ENCODE peak calls at places on chromosome 18, in five cellular contexts. X is stimulated activated CD4-positive, alpha-beta T cell treated with anti-CD3 and anti-CD28 coated beads, Interleukin-12 subunit alpha, Interleukin-12 subunit beta, amount 100 ng/mL, for 4 hours; G is cerebellar cortex; F is WTC11; W is AG04449. J is an unnamed sample.
A peak's percentile ranks its signal among the peaks of the same experiment; 100 is the strongest.

GRCh38 chr18:62710417-62710816 is 4.9 kb upstream of the PHLPP1 start:
- DNase-seq in X (no peak), G (no peak), F (no peak), W (no peak), J (no peak)

GRCh38 chr18:33513027-33513426 is 65.0 kb upstream of the ASXL3 start:
- DNase-seq in X (no peak), G (no peak), F (no peak), W (no peak), J (no peak)

GRCh38 chr18:25310045-25310444 is 41.9 kb downstream of the ZNF521 start:
- DNase-seq in X (no peak), G (no peak), F (no peak), W (no peak), J (no peak)

GRCh38 chr18:69636529-69637301 is 236.0 kb downstream of the DOK6 start:
- DNase-seq in X (peak; percentile 9), G (no peak), F (peak; percentile 56), W (no peak), J (no peak)

GRCh38 chr18:74921057-74921820 is 287.7 kb downstream of the PTGR3 start:
- DNase-seq in X (no peak), G (no peak), F (peak; percentile 26), W (no peak), J (no peak)

GRCh38 chr18:32328379-32328778 is 138.5 kb downstream of the MEP1B start:
- DNase-seq in X (no peak), G (no peak), F (no peak), W (no peak), J (no peak)

GRCh38 chr18:35174093-35174731 is 66.6 kb upstream of the ZNF397 start:
- DNase-seq in X (no peak), G (no peak), F (no peak), W (no peak), J (no peak)

GRCh38 chr18:63741769-63742168 is 33.4 kb upstream of the SERPINB7 start:
- DNase-seq in X (no peak), G (no peak), F (no peak), W (no peak), J (peak; percentile 11)

GRCh38 chr18:55251186-55251995 is 292.1 kb upstream of the CCDC68 start:
- DNase-seq in X (no peak), G (no peak), F (peak; percentile 19), W (no peak), J (no peak)

GRCh38 chr18:22493940-22494339 is 76.2 kb upstream of the CTAGE1 start:
- DNase-seq in X (no peak), G (no peak), F (no peak), W (no peak), J (no peak)

GRCh38 chr18:48778344-48779011 is 172.3 kb downstream of the SMAD7 start:
- DNase-seq in X (no peak), G (no peak), F (no peak), W (no peak), J (no peak)

GRCh38 chr18:50632895-50633515 is 73.1 kb downstream of the MAPK4 start:
- DNase-seq in X (no peak), G (no peak), F (no peak), W (no peak), J (no peak)

GRCh38 chr18:67199993-67200617 is 316.4 kb downstream of the DSEL start:
- DNase-seq in X (no peak), G (peak; percentile 62), F (no peak), W (peak; percentile 19), J (peak; percentile 25)

GRCh38 chr18:50273203-50274043 is 7.1 kb upstream of the CFAP53 start:
- DNase-seq in X (no peak), G (no peak), F (no peak), W (no peak), J (no peak)

GRCh38 chr18:58496231-58496630 is 132.7 kb downstream of the ALPK2 start:
- DNase-seq in X (no peak), G (no peak), F (no peak), W (no peak), J (no peak)

GRCh38 chr18:23618862-23619387 is 32.6 kb upstream of the NPC1 start:
- DNase-seq in X (no peak), G (no peak), F (peak; percentile 70), W (no peak), J (no peak)

GRCh38 chr18:9287037-9287436 is 47.5 kb upstream of the TWSG1 start:
- DNase-seq in X (no peak), G (no peak), F (no peak), W (no peak), J (peak; percentile 21)

GRCh38 chr18:79782566-79783308 is 15.0 kb upstream of the KCNG2 start:
- DNase-seq in X (no peak), G (no peak), F (no peak), W (no peak), J (no peak)

GRCh38 chr18:11496561-11497172 is 112.7 kb upstream of the SLC35G4 start:
- DNase-seq in X (no peak), G (no peak), F (no peak), W (no peak), J (no peak)

GRCh38 chr18:48833701-48834394 is 116.9 kb downstream of the SMAD7 start:
- DNase-seq in X (peak; percentile 30), G (no peak), F (peak; percentile 7), W (no peak), J (no peak)

GRCh38 chr18:48605408-48605845 is 66.6 kb downstream of the CTIF start:
- DNase-seq in X (no peak), G (no peak), F (peak; percentile 71), W (no peak), J (no peak)

GRCh38 chr18:60892441-60892840 is 440.8 kb upstream of the CDH20 start:
- DNase-seq in X (no peak), G (no peak), F (no peak), W (no peak), J (peak; percentile 23)

GRCh38 chr18:2818281-2818680 is 28.5 kb upstream of the EMILIN2 start:
- DNase-seq in X (no peak), G (no peak), F (no peak), W (no peak), J (no peak)

GRCh38 chr18:41371718-41372117 is 583.3 kb upstream of the PIK3C3 start:
- DNase-seq in X (no peak), G (no peak), F (no peak), W (no peak), J (no peak)

GRCh38 chr18:60053747-60054304 is 154.0 kb downstream of the PMAIP1 start:
- DNase-seq in X (no peak), G (no peak), F (no peak), W (peak; percentile 64), J (peak; percentile 76)

GRCh38 chr18:44679056-44679911 is 1.4 kb upstream of the SETBP1 start:
- DNase-seq in X (peak; percentile 64), G (peak; percentile 79), F (peak; percentile 76), W (no peak), J (peak; percentile 77)

GRCh38 chr18:8942909-8943545 is 159.5 kb upstream of the NDUFV2 start:
- DNase-seq in X (no peak), G (no peak), F (no peak), W (no peak), J (no peak)

GRCh38 chr18:49934457-49934856 is 121.1 kb upstream of the ACAA2 start:
- DNase-seq in X (no peak), G (no peak), F (no peak), W (no peak), J (no peak)

GRCh38 chr18:67783215-67783946 is 266.9 kb upstream of the DSEL start:
- DNase-seq in X (no peak), G (no peak), F (no peak), W (peak; percentile 57), J (peak; percentile 79)

GRCh38 chr18:8752329-8752728 is 47.0 kb downstream of the MTCL1 start:
- DNase-seq in X (no peak), G (no peak), F (no peak), W (no peak), J (no peak)

GRCh38 chr18:67301592-67301991 is 214.9 kb downstream of the DSEL start:
- DNase-seq in X (no peak), G (no peak), F (no peak), W (no peak), J (no peak)

GRCh38 chr18:23194150-23194968 is 59.1 kb downstream of the CABLES1 start:
- DNase-seq in X (no peak), G (no peak), F (no peak), W (no peak), J (no peak)

GRCh38 chr18:63336366-63337099 is 17.0 kb upstream of the BCL2 start:
- DNase-seq in X (no peak), G (no peak), F (no peak), W (peak; percentile 74), J (peak; percentile 76)

GRCh38 chr18:48879008-48879431 is 71.7 kb downstream of the SMAD7 start:
- DNase-seq in X (no peak), G (no peak), F (peak; percentile 64), W (no peak), J (peak; percentile 5)

GRCh38 chr18:58699551-58699950 is 28.3 kb downstream of the MALT1 start:
- DNase-seq in X (no peak), G (no peak), F (no peak), W (no peak), J (no peak)

GRCh38 chr18:22558945-22559385 is 141.2 kb upstream of the CTAGE1 start:
- DNase-seq in X (no peak), G (no peak), F (peak; percentile 12), W (no peak), J (peak; percentile 31)

GRCh38 chr18:58391113-58391892 is 237.6 kb downstream of the ALPK2 start:
- DNase-seq in X (no peak), G (peak; percentile 33), F (no peak), W (no peak), J (no peak)

J was measured in RWPE1.